ENCODE peak calls at places on chromosome 5, in seven cellular contexts. Y, S, J, W, B, R and H are unnamed samples.

GRCh38 chr5:169196059-169196458 is 104.9 kb downstream of the SLIT3 start:
- DNase-seq in Y (no peak), S (no peak), J (no peak), W (no peak), B (no peak), R (no peak), H (no peak)

GRCh38 chr5:151461312-151461711 is 13.9 kb downstream of the SLC36A1 start:
- DNase-seq in Y (no peak), S (no peak), J (no peak), W (no peak), B (no peak), R (no peak), H (no peak)

GRCh38 chr5:42963412-42963811 is 76.7 kb downstream of the ANXA2R start:
- DNase-seq in Y (no peak), S (no peak), J (no peak), W (no peak), B (no peak), R (no peak), H (no peak)

GRCh38 chr5:53263151-53263550 is 153.6 kb upstream of the MOCS2 start:
- DNase-seq in Y (no peak), S (no peak), J (no peak), W (no peak), B (no peak), R (peak), H (no peak)

GRCh38 chr5:89883967-89884366 is 525.6 kb downstream of the CETN3 start:
- DNase-seq in Y (no peak), S (no peak), J (no peak), W (no peak), B (no peak), R (no peak), H (no peak)

GRCh38 chr5:132437604-132438275 is 52.8 kb downstream of the IRF1 start:
- DNase-seq in Y (no peak), S (no peak), J (peak), W (peak), B (no peak), R (peak), H (no peak)

GRCh38 chr5:148740966-148741742 is 85.3 kb upstream of the ADRB2 start:
- DNase-seq in Y (no peak), S (peak), J (no peak), W (peak), B (peak), R (peak), H (peak)

GRCh38 chr5:15579193-15579990 is 79.4 kb downstream of the FBXL7 start:
- DNase-seq in Y (no peak), S (no peak), J (no peak), W (no peak), B (no peak), R (peak), H (no peak)

GRCh38 chr5:150120617-150121447 is 34.5 kb upstream of the CSF1R start:
- DNase-seq in Y (no peak), S (no peak), J (no peak), W (no peak), B (no peak), R (no peak), H (no peak)

GRCh38 chr5:178360231-178360925 is 127.8 kb upstream of the PHYKPL start:
- DNase-seq in Y (no peak), S (no peak), J (no peak), W (no peak), B (no peak), R (no peak), H (no peak)

GRCh38 chr5:141484499-141485304 is at the start of gene PCDHGC4:
- DNase-seq in Y (no peak), S (peak), J (no peak), W (peak), B (no peak), R (peak), H (no peak)

GRCh38 chr5:80291776-80292175 is 28.0 kb upstream of the SPZ1 start:
- DNase-seq in Y (no peak), S (no peak), J (no peak), W (no peak), B (no peak), R (no peak), H (no peak)

GRCh38 chr5:172005708-172006377 is 595 bp downstream of the FBXW11 start:
- DNase-seq in Y (peak), S (peak), J (peak), W (peak), B (peak), R (peak), H (peak)

GRCh38 chr5:29697786-29698414 is 1495.6 kb upstream of the CDH6 start:
- DNase-seq in Y (no peak), S (peak), J (no peak), W (no peak), B (no peak), R (no peak), H (no peak)

GRCh38 chr5:125560476-125561225 is 814.2 kb upstream of the ZNF608 start:
- DNase-seq in Y (no peak), S (no peak), J (no peak), W (no peak), B (no peak), R (peak), H (no peak)

GRCh38 chr5:82939326-82939725 is 137.9 kb downstream of the TMEM167A start:
- DNase-seq in Y (no peak), S (no peak), J (no peak), W (no peak), B (no peak), R (no peak), H (no peak)

GRCh38 chr5:93274291-93274690 is 306.7 kb downstream of the NR2F1-AS1 start:
- DNase-seq in Y (no peak), S (no peak), J (no peak), W (no peak), B (no peak), R (peak), H (peak)

GRCh38 chr5:143879646-143880045 is 67.7 kb downstream of the HMHB1 start:
- DNase-seq in Y (no peak), S (no peak), J (no peak), W (no peak), B (no peak), R (no peak), H (no peak)

GRCh38 chr5:114361724-114362196 is at the start of gene KCNN2:
- DNase-seq in Y (peak), S (peak), J (no peak), W (no peak), B (peak), R (peak), H (peak)

GRCh38 chr5:135263022-135263668 is 135.9 kb downstream of the MACROH2A1 start:
- DNase-seq in Y (no peak), S (no peak), J (no peak), W (no peak), B (no peak), R (no peak), H (no peak)

GRCh38 chr5:14190194-14191164 is 47.3 kb downstream of the TRIO start:
- DNase-seq in Y (no peak), S (no peak), J (no peak), W (no peak), B (peak), R (peak), H (peak)

GRCh38 chr5:52838306-52839015 is 50.7 kb downstream of the ITGA1 start:
- DNase-seq in Y (no peak), S (no peak), J (no peak), W (no peak), B (no peak), R (no peak), H (no peak)

GRCh38 chr5:138637256-138637655 is 62.1 kb upstream of the HSPA9 start:
- DNase-seq in Y (no peak), S (no peak), J (no peak), W (no peak), B (no peak), R (no peak), H (no peak)

GRCh38 chr5:32790411-32790951 is 79.4 kb downstream of the NPR3 start:
- DNase-seq in Y (no peak), S (no peak), J (no peak), W (no peak), B (no peak), R (peak), H (peak)

GRCh38 chr5:138138949-138139775 is at the start of gene NME5:
- DNase-seq in Y (peak), S (peak), J (no peak), W (no peak), B (peak), R (peak), H (no peak)

GRCh38 chr5:172705576-172706084 is 64.6 kb downstream of the NEURL1B start:
- DNase-seq in Y (no peak), S (no peak), J (no peak), W (no peak), B (no peak), R (peak), H (no peak)

GRCh38 chr5:61933787-61934626 is 372.0 kb upstream of the KIF2A start:
- DNase-seq in Y (no peak), S (peak), J (no peak), W (peak), B (peak), R (peak), H (peak)

GRCh38 chr5:64229163-64229774 is 63.6 kb downstream of the RNF180 start:
- DNase-seq in Y (no peak), S (peak), J (no peak), W (peak), B (no peak), R (peak), H (peak)

GRCh38 chr5:96994493-96994892 is 58.6 kb downstream of the LNPEP start:
- DNase-seq in Y (no peak), S (no peak), J (no peak), W (no peak), B (no peak), R (no peak), H (no peak)

GRCh38 chr5:53714324-53715010 is 154.0 kb downstream of the NDUFS4 start:
- DNase-seq in Y (no peak), S (no peak), J (no peak), W (no peak), B (no peak), R (no peak), H (no peak)

GRCh38 chr5:68265822-68266395 is 50.4 kb downstream of the PIK3R1 start:
- DNase-seq in Y (no peak), S (no peak), J (no peak), W (no peak), B (no peak), R (no peak), H (no peak)